ENCODE peak calls at places on chromosomes 1 and 21, in five cellular contexts. S is retina; K is fibroblast of mammary gland; R is activated CD4-positive, alpha-beta T cell treated with anti-CD3 and anti-CD28 coated beads, Interleukin-2, amount 50 U/mL, for 48 hours; M is NB4. I is an unnamed sample.

GRCh38 chr1:225694151-225694603 is 41.3 kb upstream of the ENAH start:
- DNase-seq in S (no peak), K (no peak), R (no peak), M (no peak), I (no peak)

GRCh38 chr1:30267046-30267445 is 456.3 kb downstream of the MATN1 start:
- DNase-seq in S (no peak), K (no peak), R (no peak), M (no peak), I (no peak)

GRCh38 chr1:26602378-26602959 is 72.9 kb downstream of the RPS6KA1 start:
- DNase-seq in S (peak), K (peak), R (no peak), M (peak), I (peak)

GRCh38 chr1:154571964-154572288 is 4.3 kb downstream of the CHRNB2 start:
- DNase-seq in S (no peak), K (no peak), R (no peak), M (no peak), I (no peak)

GRCh38 chr1:25715888-25716287 is 84.1 kb upstream of the SELENON start:
- DNase-seq in S (no peak), K (no peak), R (no peak), M (peak), I (no peak)

GRCh38 chr1:10528066-10529014 is 53.6 kb downstream of the PEX14 start:
- DNase-seq in S (peak), K (peak), R (no peak), M (no peak), I (peak)

GRCh38 chr1:82920418-82921248 is 1078.3 kb downstream of the TTLL7 start:
- DNase-seq in S (no peak), K (peak), R (no peak), M (peak), I (no peak)

GRCh38 chr1:77039739-77040138 is 172.5 kb downstream of the ST6GALNAC5 start:
- DNase-seq in S (no peak), K (peak), R (no peak), M (no peak), I (no peak)

GRCh38 chr21:46325073-46325912 is 1.3 kb downstream of the PCNT start:
- DNase-seq in S (no peak), K (peak), R (peak), M (peak), I (peak)

GRCh38 chr1:198934414-198934813 is 295.6 kb downstream of the PTPRC start:
- DNase-seq in S (no peak), K (no peak), R (no peak), M (no peak), I (no peak)

GRCh38 chr1:145799806-145800205 is 24.1 kb downstream of the RNF115 start:
- DNase-seq in S (no peak), K (no peak), R (no peak), M (no peak), I (no peak)

GRCh38 chr1:12048376-12048775 is 14.7 kb upstream of the TNFRSF8 start:
- DNase-seq in S (no peak), K (no peak), R (no peak), M (no peak), I (no peak)

GRCh38 chr1:77847621-77848080 is 40.8 kb upstream of the NEXN start:
- DNase-seq in S (no peak), K (no peak), R (no peak), M (no peak), I (no peak)

GRCh38 chr1:81920245-81920740 is 119.6 kb downstream of the ADGRL2 start:
- DNase-seq in S (peak), K (peak), R (no peak), M (no peak), I (peak)

GRCh38 chr1:1540015-1540816 is at the start of gene TMEM240:
- DNase-seq in S (peak), K (peak), R (peak), M (no peak), I (peak)

GRCh38 chr1:236141447-236142357 is 637 bp upstream of the GPR137B start:
- DNase-seq in S (peak), K (peak), R (no peak), M (peak), I (peak)

GRCh38 chr1:2539312-2539907 is 9.3 kb upstream of the HES5 start:
- DNase-seq in S (peak), K (no peak), R (peak), M (peak), I (no peak)

GRCh38 chr1:64745181-64745985 is 508 bp downstream of the RAVER2 start:
- DNase-seq in S (peak), K (peak), R (peak), M (peak), I (peak)

GRCh38 chr1:93007941-93008577 is 46.8 kb upstream of the DIPK1A start:
- DNase-seq in S (no peak), K (peak), R (no peak), M (no peak), I (no peak)

GRCh38 chr1:95671098-95671497 is 437.1 kb downstream of the RWDD3 start:
- DNase-seq in S (no peak), K (no peak), R (no peak), M (no peak), I (no peak)

GRCh38 chr1:11796036-11796828 is 9.5 kb downstream of the MTHFR start:
- DNase-seq in S (no peak), K (peak), R (no peak), M (no peak), I (peak)

GRCh38 chr1:66617362-66617761 is 83.4 kb downstream of the SGIP1 start:
- DNase-seq in S (no peak), K (peak), R (no peak), M (no peak), I (no peak)

GRCh38 chr1:20632386-20632785 is 872 bp upstream of the PINK1 start:
- DNase-seq in S (no peak), K (no peak), R (no peak), M (no peak), I (peak)

GRCh38 chr1:101567582-101568189 is 330.9 kb downstream of the S1PR1 start:
- DNase-seq in S (peak), K (peak), R (peak), M (peak), I (peak)

GRCh38 chr21:38300180-38300579 is 43.4 kb downstream of the KCNJ15 start:
- DNase-seq in S (no peak), K (no peak), R (no peak), M (no peak), I (no peak)

GRCh38 chr1:109787845-109788605 is 24.3 kb upstream of the EPS8L3 start:
- DNase-seq in S (no peak), K (no peak), R (no peak), M (peak), I (no peak)

GRCh38 chr1:56811331-56811730 is 7.9 kb downstream of the FYB2 start:
- DNase-seq in S (no peak), K (no peak), R (no peak), M (no peak), I (peak)

GRCh38 chr1:57889686-57890360 is 466.0 kb upstream of the DAB1 start:
- DNase-seq in S (no peak), K (peak), R (no peak), M (no peak), I (no peak)

GRCh38 chr21:34967509-34968289 is 81.4 kb downstream of the RUNX1 start:
- DNase-seq in S (no peak), K (peak), R (peak), M (peak), I (peak)

GRCh38 chr1:85091647-85092295 is 43.5 kb upstream of the MCOLN3 start:
- DNase-seq in S (no peak), K (peak), R (peak), M (peak), I (peak)

GRCh38 chr1:117663156-117663902 is 57.5 kb downstream of the TENT5C start:
- DNase-seq in S (no peak), K (no peak), R (no peak), M (no peak), I (no peak)

GRCh38 chr1:189524501-189524900 is 953.2 kb downstream of the BRINP3 start:
- DNase-seq in S (no peak), K (no peak), R (no peak), M (no peak), I (no peak)

GRCh38 chr1:19477284-19478240 is 7.8 kb downstream of the CAPZB start:
- DNase-seq in S (no peak), K (no peak), R (no peak), M (peak), I (no peak)

GRCh38 chr1:222627232-222627631 is 9.3 kb downstream of the MIA3 start:
- DNase-seq in S (no peak), K (peak), R (no peak), M (no peak), I (no peak)